ENCODE peak calls at places on chromosomes 3 and 15, in nine cellular contexts. I is stimulated activated CD4-positive, alpha-beta T cell treated with anti-CD3 and anti-CD28 coated beads, Interleukin-2, amount 100 ng/mL, for 48 hours; P is activated T-cell treated with anti-CD3 and anti-CD28 coated beads, Interleukin-2, amount 50 U/mL, for 48 hours; R is activated B cell treated with CpG ODN at 0.5 μM for 24 hours; D is retina; S is amygdala; V is AG04449; W is NCI-H1417 treated with DMSO at 0.1 percent for 48 hours; F is Panc1. N is an unnamed sample.

GRCh38 chr3:154122096-154122911 is 1.1 kb downstream of the ARHGEF26 start:
- DNase-seq in I (no peak), P (peak), R (no peak), D (peak), S (no peak), V (no peak), W (no peak), F (no peak), N (no peak)

GRCh38 chr3:145678401-145678800 is 482.6 kb downstream of the PLOD2 start:
- DNase-seq in I (no peak), P (no peak), R (no peak), D (no peak), S (no peak), V (no peak), W (no peak), F (no peak), N (no peak)

GRCh38 chr3:9903904-9904303 is 1.3 kb downstream of the IL17RE start:
- DNase-seq in I (no peak), P (no peak), R (no peak), D (no peak), S (no peak), V (no peak), W (no peak), F (no peak), N (no peak)

GRCh38 chr3:173173652-173174051 is 32.6 kb upstream of the SPATA16 start:
- DNase-seq in I (no peak), P (no peak), R (no peak), D (no peak), S (no peak), V (no peak), W (no peak), F (no peak), N (no peak)

GRCh38 chr3:42852443-42852842 is 23.2 kb downstream of the CYP8B1 start:
- DNase-seq in I (no peak), P (no peak), R (no peak), D (no peak), S (no peak), V (no peak), W (no peak), F (no peak), N (no peak)

GRCh38 chr15:81475471-81475870 is 101.5 kb upstream of the TMC3 start:
- DNase-seq in I (no peak), P (no peak), R (no peak), D (no peak), S (no peak), V (no peak), W (no peak), F (no peak), N (no peak)

GRCh38 chr3:172373912-172374311 is 74.3 kb downstream of the GHSR start:
- DNase-seq in I (no peak), P (no peak), R (no peak), D (no peak), S (no peak), V (no peak), W (no peak), F (no peak), N (no peak)

GRCh38 chr15:68626739-68627138 is 47.9 kb downstream of the CORO2B start:
- DNase-seq in I (no peak), P (no peak), R (no peak), D (no peak), S (no peak), V (no peak), W (no peak), F (no peak), N (no peak)

GRCh38 chr15:81265944-81266775 is 57.8 kb downstream of the STARD5 start:
- DNase-seq in I (peak), P (peak), R (peak), D (peak), S (peak), V (no peak), W (peak), F (peak), N (peak)

GRCh38 chr3:171132873-171133272 is 106.4 kb upstream of the SLC2A2 start:
- DNase-seq in I (no peak), P (no peak), R (no peak), D (no peak), S (no peak), V (peak), W (no peak), F (no peak), N (no peak)

GRCh38 chr3:43106293-43106628 is 382 bp upstream of the POMGNT2 start:
- DNase-seq in I (no peak), P (no peak), R (no peak), D (no peak), S (no peak), V (no peak), W (no peak), F (no peak), N (no peak)

GRCh38 chr15:50321680-50322079 is 33.3 kb downstream of the GABPB1 start:
- DNase-seq in I (no peak), P (no peak), R (no peak), D (no peak), S (no peak), V (no peak), W (no peak), F (no peak), N (no peak)

GRCh38 chr3:170701696-170702678 is 116.1 kb upstream of the SLC7A14 start:
- DNase-seq in I (no peak), P (no peak), R (no peak), D (no peak), S (no peak), V (no peak), W (no peak), F (no peak), N (no peak)

GRCh38 chr3:187122261-187122660 is 17.0 kb downstream of the RPL39L start:
- DNase-seq in I (no peak), P (no peak), R (no peak), D (no peak), S (no peak), V (no peak), W (no peak), F (no peak), N (no peak)